ENCODE peak calls at places on chromosome 4, in seven cellular contexts. One of them, this sample, is unnamed. For H3K36me3, the result is how much of the 10 kb centered on the place peaks cover.

GRCh38 chr4:104524591-104524990 is 29.9 kb upstream of the CXXC4 start:
- DNase-seq in breast epithelium: no peak
- DNase-seq in A673: peak
- DNase-seq in CD4-positive, CD25-positive, alpha-beta regulatory T cell: no peak
- DNase-seq in tibial artery: no peak
- DNase-seq in CD8-positive, alpha-beta T cell: no peak
- DNase-seq in left ventricle myocardium inferior: no peak
- DNase-seq in this sample: no peak

GRCh38 chr4:1683371-1683902 is 676 bp downstream of the FAM53A start:
- DNase-seq in breast epithelium: peak
- DNase-seq in A673: peak
- DNase-seq in CD4-positive, CD25-positive, alpha-beta regulatory T cell: no peak
- DNase-seq in tibial artery: peak
- DNase-seq in CD8-positive, alpha-beta T cell: peak
- DNase-seq in left ventricle myocardium inferior: no peak
- DNase-seq in this sample: no peak

GRCh38 chr4:879730-880079 is 52.4 kb downstream of the GAK start:
- DNase-seq in breast epithelium: no peak
- DNase-seq in A673: no peak
- DNase-seq in CD4-positive, CD25-positive, alpha-beta regulatory T cell: peak
- DNase-seq in tibial artery: no peak
- DNase-seq in CD8-positive, alpha-beta T cell: peak
- DNase-seq in left ventricle myocardium inferior: no peak
- DNase-seq in this sample: no peak

GRCh38 chr4:63589796-63590195 is 819.5 kb downstream of the TECRL start:
- DNase-seq in breast epithelium: no peak
- DNase-seq in A673: no peak
- DNase-seq in CD4-positive, CD25-positive, alpha-beta regulatory T cell: no peak
- DNase-seq in tibial artery: no peak
- DNase-seq in CD8-positive, alpha-beta T cell: no peak
- DNase-seq in left ventricle myocardium inferior: no peak
- DNase-seq in this sample: no peak

GRCh38 chr4:3875466-3875865 is 109.3 kb downstream of the ADRA2C start:
- DNase-seq in breast epithelium: no peak
- DNase-seq in A673: no peak
- DNase-seq in CD4-positive, CD25-positive, alpha-beta regulatory T cell: no peak
- DNase-seq in tibial artery: no peak
- DNase-seq in CD8-positive, alpha-beta T cell: no peak
- DNase-seq in left ventricle myocardium inferior: no peak
- DNase-seq in this sample: no peak

GRCh38 chr4:183540498-183540953 is 35.7 kb downstream of the ING2 start:
- DNase-seq in breast epithelium: no peak
- DNase-seq in A673: no peak
- DNase-seq in CD4-positive, CD25-positive, alpha-beta regulatory T cell: no peak
- DNase-seq in tibial artery: no peak
- DNase-seq in CD8-positive, alpha-beta T cell: no peak
- DNase-seq in left ventricle myocardium inferior: no peak
- DNase-seq in this sample: no peak

GRCh38 chr4:48118081-48118480 is 16.0 kb downstream of the TXK start:
- DNase-seq in breast epithelium: no peak
- DNase-seq in A673: no peak
- DNase-seq in CD4-positive, CD25-positive, alpha-beta regulatory T cell: no peak
- DNase-seq in tibial artery: no peak
- DNase-seq in CD8-positive, alpha-beta T cell: no peak
- DNase-seq in left ventricle myocardium inferior: no peak
- DNase-seq in this sample: no peak

GRCh38 chr4:131609039-131609438 is 1540.1 kb upstream of the PCDH10 start:
- DNase-seq in breast epithelium: no peak
- DNase-seq in A673: no peak
- DNase-seq in CD4-positive, CD25-positive, alpha-beta regulatory T cell: no peak
- DNase-seq in tibial artery: no peak
- DNase-seq in CD8-positive, alpha-beta T cell: no peak
- DNase-seq in left ventricle myocardium inferior: no peak
- DNase-seq in this sample: no peak

GRCh38 chr4:175616287-175616686 is 195.8 kb downstream of the GPM6A start:
- DNase-seq in breast epithelium: no peak
- DNase-seq in A673: no peak
- DNase-seq in CD4-positive, CD25-positive, alpha-beta regulatory T cell: no peak
- DNase-seq in tibial artery: no peak
- DNase-seq in CD8-positive, alpha-beta T cell: no peak
- DNase-seq in left ventricle myocardium inferior: no peak
- DNase-seq in this sample: no peak

GRCh38 chr4:41658106-41658505 is 90.4 kb downstream of the PHOX2B start:
- DNase-seq in breast epithelium: no peak
- DNase-seq in A673: no peak
- DNase-seq in CD4-positive, CD25-positive, alpha-beta regulatory T cell: no peak
- DNase-seq in tibial artery: no peak
- DNase-seq in CD8-positive, alpha-beta T cell: no peak
- DNase-seq in left ventricle myocardium inferior: no peak
- DNase-seq in this sample: no peak

GRCh38 chr4:41655177-41655576 is 93.3 kb downstream of the PHOX2B start:
- DNase-seq in breast epithelium: no peak
- DNase-seq in A673: no peak
- DNase-seq in CD4-positive, CD25-positive, alpha-beta regulatory T cell: no peak
- DNase-seq in tibial artery: no peak
- DNase-seq in CD8-positive, alpha-beta T cell: no peak
- DNase-seq in left ventricle myocardium inferior: no peak
- DNase-seq in this sample: no peak

GRCh38 chr4:41660350-41660749 is 88.2 kb downstream of the PHOX2B start:
- DNase-seq in breast epithelium: no peak
- DNase-seq in A673: no peak
- DNase-seq in CD4-positive, CD25-positive, alpha-beta regulatory T cell: no peak
- DNase-seq in tibial artery: no peak
- DNase-seq in CD8-positive, alpha-beta T cell: no peak
- DNase-seq in left ventricle myocardium inferior: no peak
- DNase-seq in this sample: no peak

GRCh38 chr4:41656572-41657301 is 91.8 kb downstream of the PHOX2B start:
- DNase-seq in breast epithelium: no peak
- DNase-seq in A673: no peak
- DNase-seq in CD4-positive, CD25-positive, alpha-beta regulatory T cell: no peak
- DNase-seq in tibial artery: peak
- DNase-seq in CD8-positive, alpha-beta T cell: no peak
- DNase-seq in left ventricle myocardium inferior: peak
- DNase-seq in this sample: no peak

DNA sequence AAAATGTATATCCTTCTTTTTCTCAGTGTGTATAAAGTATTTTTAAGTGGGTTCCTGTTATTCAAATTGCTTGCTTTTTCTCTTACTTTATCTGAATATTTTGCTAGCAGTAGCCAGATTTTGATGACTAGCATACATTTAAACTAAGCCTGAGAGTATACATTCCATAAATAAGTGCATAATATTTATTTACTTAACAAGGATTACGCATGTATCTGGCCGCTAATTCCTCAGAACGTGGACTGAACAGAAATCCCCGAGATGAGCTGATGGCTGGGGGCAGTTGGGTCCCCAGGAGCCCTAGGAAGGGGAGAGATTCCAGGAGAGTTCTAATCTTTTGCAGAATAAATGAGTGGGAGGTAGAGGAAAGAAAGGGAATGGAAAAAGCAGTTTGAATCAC is 91.0 kb downstream of the PHOX2B start:
- DNase-seq in breast epithelium: no peak
- DNase-seq in A673: no peak
- DNase-seq in CD4-positive, CD25-positive, alpha-beta regulatory T cell: no peak
- DNase-seq in tibial artery: no peak
- DNase-seq in CD8-positive, alpha-beta T cell: no peak
- DNase-seq in left ventricle myocardium inferior: no peak
- DNase-seq in this sample: no peak
- H3K36me3 ChIP-seq in breast epithelium: under half
- H3K36me3 ChIP-seq in A673: under half
- H3K36me3 ChIP-seq in CD4-positive, CD25-positive, alpha-beta regulatory T cell: under half
- H3K36me3 ChIP-seq in tibial artery: under half
- H3K36me3 ChIP-seq in CD8-positive, alpha-beta T cell: under half
- H3K36me3 ChIP-seq in left ventricle myocardium inferior: under half
- H3K36me3 ChIP-seq in this sample: under half

GRCh38 chr4:61201562-61202099 is 1.5 kb downstream of the ADGRL3 start:
- DNase-seq in breast epithelium: no peak
- DNase-seq in A673: no peak
- DNase-seq in CD4-positive, CD25-positive, alpha-beta regulatory T cell: no peak
- DNase-seq in tibial artery: no peak
- DNase-seq in CD8-positive, alpha-beta T cell: no peak
- DNase-seq in left ventricle myocardium inferior: peak
- DNase-seq in this sample: no peak

GRCh38 chr4:61202638-61203495 is 2.7 kb downstream of the ADGRL3 start:
- DNase-seq in breast epithelium: no peak
- DNase-seq in A673: no peak
- DNase-seq in CD4-positive, CD25-positive, alpha-beta regulatory T cell: no peak
- DNase-seq in tibial artery: no peak
- DNase-seq in CD8-positive, alpha-beta T cell: no peak
- DNase-seq in left ventricle myocardium inferior: peak
- DNase-seq in this sample: no peak

GRCh38 chr4:61200195-61200990 is at the start of gene ADGRL3:
- DNase-seq in breast epithelium: no peak
- DNase-seq in A673: peak
- DNase-seq in CD4-positive, CD25-positive, alpha-beta regulatory T cell: no peak
- DNase-seq in tibial artery: peak
- DNase-seq in CD8-positive, alpha-beta T cell: no peak
- DNase-seq in left ventricle myocardium inferior: peak
- DNase-seq in this sample: no peak

GRCh38 chr4:61200991-61201526 is 933 bp downstream of the ADGRL3 start:
- DNase-seq in breast epithelium: no peak
- DNase-seq in A673: no peak
- DNase-seq in CD4-positive, CD25-positive, alpha-beta regulatory T cell: no peak
- DNase-seq in tibial artery: peak
- DNase-seq in CD8-positive, alpha-beta T cell: no peak
- DNase-seq in left ventricle myocardium inferior: peak
- DNase-seq in this sample: no peak

DNA sequence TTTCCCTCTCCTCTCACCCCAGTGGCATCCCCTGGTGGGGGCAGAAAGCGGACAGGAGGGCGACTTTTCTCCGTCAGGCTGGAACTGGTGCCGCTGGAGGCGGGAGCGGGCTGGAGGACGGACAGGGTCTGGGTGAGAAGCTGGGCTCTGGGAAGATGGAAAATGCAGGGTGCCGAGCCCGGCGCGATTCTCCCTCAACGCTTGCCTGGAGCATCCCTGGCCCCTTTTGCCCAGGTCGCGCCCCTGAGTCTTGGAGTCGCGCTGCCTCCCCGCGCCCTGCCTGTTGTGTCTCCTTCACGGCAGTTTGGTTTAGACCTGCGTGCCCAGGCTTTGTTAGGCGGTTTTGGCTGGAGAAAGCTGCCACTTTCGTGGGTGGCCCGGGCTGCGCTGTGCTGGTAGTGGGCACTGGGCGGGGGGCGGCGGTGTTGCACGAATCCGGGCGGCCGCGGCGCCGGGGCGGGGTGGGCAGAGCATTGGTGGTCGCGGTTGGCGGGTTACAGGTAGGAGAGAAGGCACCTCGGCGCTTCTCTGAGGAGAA is 2.0 kb downstream of the ADGRL3 start:
- DNase-seq in breast epithelium: no peak
- DNase-seq in A673: no peak
- DNase-seq in CD4-positive, CD25-positive, alpha-beta regulatory T cell: no peak
- DNase-seq in tibial artery: peak
- DNase-seq in CD8-positive, alpha-beta T cell: no peak
- DNase-seq in left ventricle myocardium inferior: peak
- DNase-seq in this sample: no peak
- H3K4me3 ChIP-seq in breast epithelium: peak
- H3K4me3 ChIP-seq in A673: no peak
- H3K4me3 ChIP-seq in CD4-positive, CD25-positive, alpha-beta regulatory T cell: no peak
- H3K4me3 ChIP-seq in tibial artery: peak
- H3K4me3 ChIP-seq in CD8-positive, alpha-beta T cell: no peak
- H3K4me3 ChIP-seq in left ventricle myocardium inferior: peak
- H3K4me3 ChIP-seq in this sample: peak

GRCh38 chr4:140661550-140661949 is 92.8 kb upstream of the UCP1 start:
- DNase-seq in breast epithelium: no peak
- DNase-seq in A673: no peak
- DNase-seq in CD4-positive, CD25-positive, alpha-beta regulatory T cell: no peak
- DNase-seq in tibial artery: no peak
- DNase-seq in CD8-positive, alpha-beta T cell: no peak
- DNase-seq in left ventricle myocardium inferior: no peak
- DNase-seq in this sample: no peak

GRCh38 chr4:140668111-140668510 is 88.1 kb downstream of the TBC1D9 start:
- DNase-seq in breast epithelium: no peak
- DNase-seq in A673: no peak
- DNase-seq in CD4-positive, CD25-positive, alpha-beta regulatory T cell: no peak
- DNase-seq in tibial artery: no peak
- DNase-seq in CD8-positive, alpha-beta T cell: no peak
- DNase-seq in left ventricle myocardium inferior: no peak
- DNase-seq in this sample: no peak

GRCh38 chr4:140659935-140660710 is 91.4 kb upstream of the UCP1 start:
- DNase-seq in breast epithelium: no peak
- DNase-seq in A673: no peak
- DNase-seq in CD4-positive, CD25-positive, alpha-beta regulatory T cell: no peak
- DNase-seq in tibial artery: no peak
- DNase-seq in CD8-positive, alpha-beta T cell: no peak
- DNase-seq in left ventricle myocardium inferior: no peak
- DNase-seq in this sample: no peak

GRCh38 chr4:140666889-140667614 is 89.1 kb downstream of the TBC1D9 start:
- DNase-seq in breast epithelium: no peak
- DNase-seq in A673: no peak
- DNase-seq in CD4-positive, CD25-positive, alpha-beta regulatory T cell: no peak
- DNase-seq in tibial artery: no peak
- DNase-seq in CD8-positive, alpha-beta T cell: no peak
- DNase-seq in left ventricle myocardium inferior: no peak
- DNase-seq in this sample: no peak

DNA sequence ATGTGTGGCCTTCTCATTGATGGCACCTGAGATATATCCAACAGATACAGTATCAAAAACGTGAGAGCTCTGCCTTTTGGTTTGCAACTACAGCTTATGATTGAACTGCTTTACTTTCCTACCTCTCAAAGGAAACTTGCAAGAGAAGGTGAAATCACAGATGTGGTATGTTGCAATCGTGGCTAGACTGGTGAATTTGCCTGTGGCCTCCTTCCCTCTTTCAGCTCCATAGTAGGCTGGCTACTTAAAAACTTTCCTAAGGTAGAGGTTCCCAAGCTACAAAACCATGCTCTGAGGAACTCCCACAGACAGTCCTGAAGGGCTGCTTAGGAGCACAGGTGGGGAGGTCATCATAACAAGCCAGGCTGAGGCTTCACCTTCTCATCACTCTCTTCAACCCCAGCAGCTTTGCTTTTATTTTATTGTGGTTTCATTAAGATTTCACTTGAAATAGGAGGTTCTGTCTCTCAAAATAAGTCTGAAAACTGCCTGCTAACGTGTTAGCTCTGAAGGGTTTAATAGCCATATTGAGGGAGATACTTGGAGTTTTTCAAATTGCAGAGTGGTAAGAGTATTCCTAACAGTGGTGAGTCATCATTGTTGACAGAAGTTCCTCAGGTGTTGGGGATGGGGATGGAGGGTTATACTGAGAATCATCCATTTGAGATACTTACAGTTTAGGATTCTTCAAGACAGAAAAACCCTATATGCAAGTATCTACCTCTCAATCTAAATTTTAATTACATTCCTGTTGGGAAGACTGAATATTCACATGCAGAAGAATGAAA is 93.5 kb upstream of the UCP1 start:
- DNase-seq in breast epithelium: no peak
- DNase-seq in A673: no peak
- DNase-seq in CD4-positive, CD25-positive, alpha-beta regulatory T cell: no peak
- DNase-seq in tibial artery: no peak
- DNase-seq in CD8-positive, alpha-beta T cell: no peak
- DNase-seq in left ventricle myocardium inferior: no peak
- DNase-seq in this sample: no peak
- H3K36me3 ChIP-seq in breast epithelium: under half
- H3K36me3 ChIP-seq in A673: under half
- H3K36me3 ChIP-seq in CD4-positive, CD25-positive, alpha-beta regulatory T cell: under half
- H3K36me3 ChIP-seq in tibial artery: half or more
- H3K36me3 ChIP-seq in CD8-positive, alpha-beta T cell: under half
- H3K36me3 ChIP-seq in left ventricle myocardium inferior: half or more
- H3K36me3 ChIP-seq in this sample: under half

GRCh38 chr4:15718465-15718864 is 15.6 kb downstream of the BST1 start:
- DNase-seq in breast epithelium: no peak
- DNase-seq in A673: no peak
- DNase-seq in CD4-positive, CD25-positive, alpha-beta regulatory T cell: no peak
- DNase-seq in tibial artery: no peak
- DNase-seq in CD8-positive, alpha-beta T cell: no peak
- DNase-seq in left ventricle myocardium inferior: no peak
- DNase-seq in this sample: no peak
- H3K4me3 ChIP-seq in breast epithelium: no peak
- H3K4me3 ChIP-seq in A673: no peak
- H3K4me3 ChIP-seq in CD4-positive, CD25-positive, alpha-beta regulatory T cell: no peak
- H3K4me3 ChIP-seq in tibial artery: no peak
- H3K4me3 ChIP-seq in CD8-positive, alpha-beta T cell: no peak
- H3K4me3 ChIP-seq in left ventricle myocardium inferior: no peak
- H3K4me3 ChIP-seq in this sample: no peak

This sample was measured in vagina.